ENCODE peak calls at places on chromosomes 2 and 18, in eight cellular contexts. One of them, this sample, is unnamed.

GRCh38 chr2:119223521-119224390 is at the start of gene STEAP3:
- DNase-seq in stimulated activated CD4-positive, alpha-beta T cell treated with anti-CD3 and anti-CD28 coated beads, TNF-alpha, amount 100 ng/mL, for 4 hours: no peak
- DNase-seq in ACHN: peak
- DNase-seq in COLO829: peak
- DNase-seq in NCI-H146: peak
- DNase-seq in CD4-positive, alpha-beta memory T cell: no peak
- DNase-seq in H9: peak
- DNase-seq in CD4-positive, CD25-positive, alpha-beta regulatory T cell: no peak
- DNase-seq in this sample: peak

GRCh38 chr2:185044323-185044874 is 446.1 kb downstream of the ZNF804A start:
- DNase-seq in stimulated activated CD4-positive, alpha-beta T cell treated with anti-CD3 and anti-CD28 coated beads, TNF-alpha, amount 100 ng/mL, for 4 hours: no peak
- DNase-seq in ACHN: no peak
- DNase-seq in COLO829: no peak
- DNase-seq in NCI-H146: no peak
- DNase-seq in CD4-positive, alpha-beta memory T cell: no peak
- DNase-seq in H9: no peak
- DNase-seq in CD4-positive, CD25-positive, alpha-beta regulatory T cell: no peak
- DNase-seq in this sample: no peak

GRCh38 chr2:10906926-10907479 is 4.7 kb upstream of the KCNF1 start:
- DNase-seq in stimulated activated CD4-positive, alpha-beta T cell treated with anti-CD3 and anti-CD28 coated beads, TNF-alpha, amount 100 ng/mL, for 4 hours: no peak
- DNase-seq in ACHN: no peak
- DNase-seq in COLO829: no peak
- DNase-seq in NCI-H146: peak
- DNase-seq in CD4-positive, alpha-beta memory T cell: no peak
- DNase-seq in H9: no peak
- DNase-seq in CD4-positive, CD25-positive, alpha-beta regulatory T cell: no peak
- DNase-seq in this sample: no peak

GRCh38 chr18:79630266-79631095 is 49.1 kb upstream of the CTDP1 start:
- DNase-seq in stimulated activated CD4-positive, alpha-beta T cell treated with anti-CD3 and anti-CD28 coated beads, TNF-alpha, amount 100 ng/mL, for 4 hours: no peak
- DNase-seq in ACHN: no peak
- DNase-seq in COLO829: no peak
- DNase-seq in NCI-H146: peak
- DNase-seq in CD4-positive, alpha-beta memory T cell: no peak
- DNase-seq in H9: no peak
- DNase-seq in CD4-positive, CD25-positive, alpha-beta regulatory T cell: no peak
- DNase-seq in this sample: no peak

GRCh38 chr2:127735537-127736399 is 34.5 kb downstream of the SFT2D3 start:
- DNase-seq in stimulated activated CD4-positive, alpha-beta T cell treated with anti-CD3 and anti-CD28 coated beads, TNF-alpha, amount 100 ng/mL, for 4 hours: no peak
- DNase-seq in ACHN: peak
- DNase-seq in COLO829: no peak
- DNase-seq in NCI-H146: no peak
- DNase-seq in CD4-positive, alpha-beta memory T cell: no peak
- DNase-seq in H9: no peak
- DNase-seq in CD4-positive, CD25-positive, alpha-beta regulatory T cell: no peak
- DNase-seq in this sample: no peak

GRCh38 chr2:88016948-88017779 is 817 bp upstream of the RNU2-63P start:
- DNase-seq in stimulated activated CD4-positive, alpha-beta T cell treated with anti-CD3 and anti-CD28 coated beads, TNF-alpha, amount 100 ng/mL, for 4 hours: no peak
- DNase-seq in ACHN: peak
- DNase-seq in COLO829: no peak
- DNase-seq in NCI-H146: peak
- DNase-seq in CD4-positive, alpha-beta memory T cell: peak
- DNase-seq in H9: no peak
- DNase-seq in CD4-positive, CD25-positive, alpha-beta regulatory T cell: no peak
- DNase-seq in this sample: no peak

GRCh38 chr2:39260087-39260486 is 16.3 kb upstream of the CDKL4 start:
- DNase-seq in stimulated activated CD4-positive, alpha-beta T cell treated with anti-CD3 and anti-CD28 coated beads, TNF-alpha, amount 100 ng/mL, for 4 hours: no peak
- DNase-seq in ACHN: no peak
- DNase-seq in COLO829: no peak
- DNase-seq in NCI-H146: no peak
- DNase-seq in CD4-positive, alpha-beta memory T cell: no peak
- DNase-seq in H9: no peak
- DNase-seq in CD4-positive, CD25-positive, alpha-beta regulatory T cell: no peak
- DNase-seq in this sample: no peak

GRCh38 chr18:58694720-58695468 is 23.6 kb downstream of the MALT1 start:
- DNase-seq in stimulated activated CD4-positive, alpha-beta T cell treated with anti-CD3 and anti-CD28 coated beads, TNF-alpha, amount 100 ng/mL, for 4 hours: no peak
- DNase-seq in ACHN: no peak
- DNase-seq in COLO829: no peak
- DNase-seq in NCI-H146: no peak
- DNase-seq in CD4-positive, alpha-beta memory T cell: peak
- DNase-seq in H9: no peak
- DNase-seq in CD4-positive, CD25-positive, alpha-beta regulatory T cell: no peak
- DNase-seq in this sample: no peak

GRCh38 chr2:47639469-47639868 is 143.5 kb upstream of the MSH6 start:
- DNase-seq in stimulated activated CD4-positive, alpha-beta T cell treated with anti-CD3 and anti-CD28 coated beads, TNF-alpha, amount 100 ng/mL, for 4 hours: no peak
- DNase-seq in ACHN: no peak
- DNase-seq in COLO829: no peak
- DNase-seq in NCI-H146: no peak
- DNase-seq in CD4-positive, alpha-beta memory T cell: no peak
- DNase-seq in H9: no peak
- DNase-seq in CD4-positive, CD25-positive, alpha-beta regulatory T cell: no peak
- DNase-seq in this sample: peak

GRCh38 chr2:241894681-241895426 is 25.3 kb downstream of the RTP5 start:
- DNase-seq in stimulated activated CD4-positive, alpha-beta T cell treated with anti-CD3 and anti-CD28 coated beads, TNF-alpha, amount 100 ng/mL, for 4 hours: no peak
- DNase-seq in ACHN: no peak
- DNase-seq in COLO829: no peak
- DNase-seq in NCI-H146: no peak
- DNase-seq in CD4-positive, alpha-beta memory T cell: peak
- DNase-seq in H9: peak
- DNase-seq in CD4-positive, CD25-positive, alpha-beta regulatory T cell: no peak
- DNase-seq in this sample: no peak

GRCh38 chr18:23856466-23857175 is 157.9 kb upstream of the TTC39C start:
- DNase-seq in stimulated activated CD4-positive, alpha-beta T cell treated with anti-CD3 and anti-CD28 coated beads, TNF-alpha, amount 100 ng/mL, for 4 hours: no peak
- DNase-seq in ACHN: no peak
- DNase-seq in COLO829: no peak
- DNase-seq in NCI-H146: peak
- DNase-seq in CD4-positive, alpha-beta memory T cell: no peak
- DNase-seq in H9: no peak
- DNase-seq in CD4-positive, CD25-positive, alpha-beta regulatory T cell: no peak
- DNase-seq in this sample: no peak

GRCh38 chr2:161206491-161207032 is 46.3 kb downstream of the TANK start:
- DNase-seq in stimulated activated CD4-positive, alpha-beta T cell treated with anti-CD3 and anti-CD28 coated beads, TNF-alpha, amount 100 ng/mL, for 4 hours: no peak
- DNase-seq in ACHN: no peak
- DNase-seq in COLO829: no peak
- DNase-seq in NCI-H146: no peak
- DNase-seq in CD4-positive, alpha-beta memory T cell: no peak
- DNase-seq in H9: no peak
- DNase-seq in CD4-positive, CD25-positive, alpha-beta regulatory T cell: no peak
- DNase-seq in this sample: no peak

GRCh38 chr2:42545714-42546390 is 22.6 kb upstream of the MTA3 start:
- DNase-seq in stimulated activated CD4-positive, alpha-beta T cell treated with anti-CD3 and anti-CD28 coated beads, TNF-alpha, amount 100 ng/mL, for 4 hours: no peak
- DNase-seq in ACHN: no peak
- DNase-seq in COLO829: no peak
- DNase-seq in NCI-H146: peak
- DNase-seq in CD4-positive, alpha-beta memory T cell: no peak
- DNase-seq in H9: peak
- DNase-seq in CD4-positive, CD25-positive, alpha-beta regulatory T cell: no peak
- DNase-seq in this sample: no peak

GRCh38 chr2:12057436-12058166 is 311.2 kb downstream of the LPIN1 start:
- DNase-seq in stimulated activated CD4-positive, alpha-beta T cell treated with anti-CD3 and anti-CD28 coated beads, TNF-alpha, amount 100 ng/mL, for 4 hours: no peak
- DNase-seq in ACHN: no peak
- DNase-seq in COLO829: no peak
- DNase-seq in NCI-H146: no peak
- DNase-seq in CD4-positive, alpha-beta memory T cell: no peak
- DNase-seq in H9: peak
- DNase-seq in CD4-positive, CD25-positive, alpha-beta regulatory T cell: no peak
- DNase-seq in this sample: no peak

GRCh38 chr2:233143700-233144331 is 83.7 kb downstream of the INPP5D start:
- DNase-seq in stimulated activated CD4-positive, alpha-beta T cell treated with anti-CD3 and anti-CD28 coated beads, TNF-alpha, amount 100 ng/mL, for 4 hours: no peak
- DNase-seq in ACHN: no peak
- DNase-seq in COLO829: no peak
- DNase-seq in NCI-H146: no peak
- DNase-seq in CD4-positive, alpha-beta memory T cell: no peak
- DNase-seq in H9: no peak
- DNase-seq in CD4-positive, CD25-positive, alpha-beta regulatory T cell: no peak
- DNase-seq in this sample: no peak

GRCh38 chr2:5725794-5726463 is 33.7 kb downstream of the SOX11 start:
- DNase-seq in stimulated activated CD4-positive, alpha-beta T cell treated with anti-CD3 and anti-CD28 coated beads, TNF-alpha, amount 100 ng/mL, for 4 hours: no peak
- DNase-seq in ACHN: no peak
- DNase-seq in COLO829: no peak
- DNase-seq in NCI-H146: no peak
- DNase-seq in CD4-positive, alpha-beta memory T cell: no peak
- DNase-seq in H9: peak
- DNase-seq in CD4-positive, CD25-positive, alpha-beta regulatory T cell: no peak
- DNase-seq in this sample: no peak

GRCh38 chr18:62498616-62499262 is 24.1 kb upstream of the ZCCHC2 start:
- DNase-seq in stimulated activated CD4-positive, alpha-beta T cell treated with anti-CD3 and anti-CD28 coated beads, TNF-alpha, amount 100 ng/mL, for 4 hours: no peak
- DNase-seq in ACHN: no peak
- DNase-seq in COLO829: no peak
- DNase-seq in NCI-H146: no peak
- DNase-seq in CD4-positive, alpha-beta memory T cell: no peak
- DNase-seq in H9: no peak
- DNase-seq in CD4-positive, CD25-positive, alpha-beta regulatory T cell: no peak
- DNase-seq in this sample: no peak

GRCh38 chr18:13369353-13369752 is 150.8 kb downstream of the LDLRAD4 start:
- DNase-seq in stimulated activated CD4-positive, alpha-beta T cell treated with anti-CD3 and anti-CD28 coated beads, TNF-alpha, amount 100 ng/mL, for 4 hours: no peak
- DNase-seq in ACHN: no peak
- DNase-seq in COLO829: no peak
- DNase-seq in NCI-H146: no peak
- DNase-seq in CD4-positive, alpha-beta memory T cell: no peak
- DNase-seq in H9: no peak
- DNase-seq in CD4-positive, CD25-positive, alpha-beta regulatory T cell: no peak
- DNase-seq in this sample: no peak

GRCh38 chr2:222943820-222944219 is 83.0 kb downstream of the ACSL3 start:
- DNase-seq in stimulated activated CD4-positive, alpha-beta T cell treated with anti-CD3 and anti-CD28 coated beads, TNF-alpha, amount 100 ng/mL, for 4 hours: no peak
- DNase-seq in ACHN: peak
- DNase-seq in COLO829: no peak
- DNase-seq in NCI-H146: no peak
- DNase-seq in CD4-positive, alpha-beta memory T cell: no peak
- DNase-seq in H9: no peak
- DNase-seq in CD4-positive, CD25-positive, alpha-beta regulatory T cell: no peak
- DNase-seq in this sample: no peak

GRCh38 chr2:71226391-71226964 is 425 bp downstream of the PAIP2B start:
- DNase-seq in stimulated activated CD4-positive, alpha-beta T cell treated with anti-CD3 and anti-CD28 coated beads, TNF-alpha, amount 100 ng/mL, for 4 hours: no peak
- DNase-seq in ACHN: no peak
- DNase-seq in COLO829: no peak
- DNase-seq in NCI-H146: peak
- DNase-seq in CD4-positive, alpha-beta memory T cell: peak
- DNase-seq in H9: peak
- DNase-seq in CD4-positive, CD25-positive, alpha-beta regulatory T cell: peak
- DNase-seq in this sample: no peak

GRCh38 chr2:108010912-108011591 is 24.7 kb downstream of the SLC5A7 start:
- DNase-seq in stimulated activated CD4-positive, alpha-beta T cell treated with anti-CD3 and anti-CD28 coated beads, TNF-alpha, amount 100 ng/mL, for 4 hours: no peak
- DNase-seq in ACHN: no peak
- DNase-seq in COLO829: no peak
- DNase-seq in NCI-H146: no peak
- DNase-seq in CD4-positive, alpha-beta memory T cell: no peak
- DNase-seq in H9: no peak
- DNase-seq in CD4-positive, CD25-positive, alpha-beta regulatory T cell: no peak
- DNase-seq in this sample: no peak

GRCh38 chr2:239724851-239725550 is 300.1 kb downstream of the NDUFA10 start:
- DNase-seq in stimulated activated CD4-positive, alpha-beta T cell treated with anti-CD3 and anti-CD28 coated beads, TNF-alpha, amount 100 ng/mL, for 4 hours: no peak
- DNase-seq in ACHN: no peak
- DNase-seq in COLO829: no peak
- DNase-seq in NCI-H146: no peak
- DNase-seq in CD4-positive, alpha-beta memory T cell: no peak
- DNase-seq in H9: peak
- DNase-seq in CD4-positive, CD25-positive, alpha-beta regulatory T cell: no peak
- DNase-seq in this sample: no peak

GRCh38 chr2:56729212-56729611 is 545.4 kb downstream of the CCDC85A start:
- DNase-seq in stimulated activated CD4-positive, alpha-beta T cell treated with anti-CD3 and anti-CD28 coated beads, TNF-alpha, amount 100 ng/mL, for 4 hours: no peak
- DNase-seq in ACHN: no peak
- DNase-seq in COLO829: no peak
- DNase-seq in NCI-H146: no peak
- DNase-seq in CD4-positive, alpha-beta memory T cell: no peak
- DNase-seq in H9: no peak
- DNase-seq in CD4-positive, CD25-positive, alpha-beta regulatory T cell: no peak
- DNase-seq in this sample: no peak

GRCh38 chr2:85353876-85354285 is 447 bp downstream of the RETSAT start:
- DNase-seq in stimulated activated CD4-positive, alpha-beta T cell treated with anti-CD3 and anti-CD28 coated beads, TNF-alpha, amount 100 ng/mL, for 4 hours: no peak
- DNase-seq in ACHN: peak
- DNase-seq in COLO829: no peak
- DNase-seq in NCI-H146: peak
- DNase-seq in CD4-positive, alpha-beta memory T cell: peak
- DNase-seq in H9: no peak
- DNase-seq in CD4-positive, CD25-positive, alpha-beta regulatory T cell: no peak
- DNase-seq in this sample: no peak

GRCh38 chr2:119371111-119371510 is 4.3 kb downstream of the DBI start:
- DNase-seq in stimulated activated CD4-positive, alpha-beta T cell treated with anti-CD3 and anti-CD28 coated beads, TNF-alpha, amount 100 ng/mL, for 4 hours: no peak
- DNase-seq in ACHN: no peak
- DNase-seq in COLO829: peak
- DNase-seq in NCI-H146: no peak
- DNase-seq in CD4-positive, alpha-beta memory T cell: no peak
- DNase-seq in H9: no peak
- DNase-seq in CD4-positive, CD25-positive, alpha-beta regulatory T cell: no peak
- DNase-seq in this sample: no peak

GRCh38 chr2:181780159-181781081 is 100.1 kb upstream of the NEUROD1 start:
- DNase-seq in stimulated activated CD4-positive, alpha-beta T cell treated with anti-CD3 and anti-CD28 coated beads, TNF-alpha, amount 100 ng/mL, for 4 hours: no peak
- DNase-seq in ACHN: peak
- DNase-seq in COLO829: peak
- DNase-seq in NCI-H146: peak
- DNase-seq in CD4-positive, alpha-beta memory T cell: no peak
- DNase-seq in H9: no peak
- DNase-seq in CD4-positive, CD25-positive, alpha-beta regulatory T cell: no peak
- DNase-seq in this sample: no peak